ENCODE peak calls at places on chromosomes 5 and 9, in nine cellular contexts. One of them, this sample, is unnamed.

GRCh38 chr9:111975709-111976108 is 79.1 kb downstream of the UGCG start:
- DNase-seq in substantia nigra: no peak
- DNase-seq in ovary: no peak
- DNase-seq in body of pancreas: peak; percentile 80
- DNase-seq in lower lobe of right lung: peak; percentile 62
- DNase-seq in heart left ventricle: no peak
- DNase-seq in endodermal cell: peak; percentile 69
- DNase-seq in fibroblast of lung: no peak
- DNase-seq in heart right ventricle: no peak
- DNase-seq in this sample: no peak

GRCh38 chr5:14776640-14777039 is 94.9 kb downstream of the ANKH start:
- DNase-seq in substantia nigra: no peak
- DNase-seq in ovary: no peak
- DNase-seq in body of pancreas: no peak
- DNase-seq in lower lobe of right lung: no peak
- DNase-seq in heart left ventricle: no peak
- DNase-seq in endodermal cell: no peak
- DNase-seq in fibroblast of lung: no peak
- DNase-seq in heart right ventricle: no peak
- DNase-seq in this sample: no peak

GRCh38 chr5:132225165-132226032 is 2.3 kb downstream of the P4HA2 start:
- DNase-seq in substantia nigra: no peak
- DNase-seq in ovary: peak; percentile 50
- DNase-seq in body of pancreas: peak; percentile 66
- DNase-seq in lower lobe of right lung: no peak
- DNase-seq in heart left ventricle: peak; percentile 46
- DNase-seq in endodermal cell: peak; percentile 40
- DNase-seq in fibroblast of lung: peak; percentile 85
- DNase-seq in heart right ventricle: peak; percentile 47
- DNase-seq in this sample: peak; percentile 88

GRCh38 chr5:114010362-114010761 is 351.5 kb upstream of the KCNN2 start:
- DNase-seq in substantia nigra: no peak
- DNase-seq in ovary: no peak
- DNase-seq in body of pancreas: no peak
- DNase-seq in lower lobe of right lung: no peak
- DNase-seq in heart left ventricle: no peak
- DNase-seq in endodermal cell: no peak
- DNase-seq in fibroblast of lung: peak; percentile 96
- DNase-seq in heart right ventricle: no peak
- DNase-seq in this sample: no peak

GRCh38 chr9:21525174-21525573 is 43.1 kb upstream of the IFNE start:
- DNase-seq in substantia nigra: no peak
- DNase-seq in ovary: no peak
- DNase-seq in body of pancreas: no peak
- DNase-seq in lower lobe of right lung: no peak
- DNase-seq in heart left ventricle: no peak
- DNase-seq in endodermal cell: no peak
- DNase-seq in fibroblast of lung: no peak
- DNase-seq in heart right ventricle: no peak
- DNase-seq in this sample: no peak

GRCh38 chr5:154095819-154096380 is 57.1 kb downstream of the MFAP3 start:
- DNase-seq in substantia nigra: no peak
- DNase-seq in ovary: no peak
- DNase-seq in body of pancreas: no peak
- DNase-seq in lower lobe of right lung: no peak
- DNase-seq in heart left ventricle: no peak
- DNase-seq in endodermal cell: no peak
- DNase-seq in fibroblast of lung: no peak
- DNase-seq in heart right ventricle: no peak
- DNase-seq in this sample: no peak

GRCh38 chr9:100689635-100690034 is 111.8 kb downstream of the CAVIN4 start:
- DNase-seq in substantia nigra: no peak
- DNase-seq in ovary: no peak
- DNase-seq in body of pancreas: no peak
- DNase-seq in lower lobe of right lung: no peak
- DNase-seq in heart left ventricle: no peak
- DNase-seq in endodermal cell: no peak
- DNase-seq in fibroblast of lung: no peak
- DNase-seq in heart right ventricle: no peak
- DNase-seq in this sample: no peak

GRCh38 chr5:79707535-79707934 is 17.9 kb downstream of the CMYA5 start:
- DNase-seq in substantia nigra: no peak
- DNase-seq in ovary: no peak
- DNase-seq in body of pancreas: no peak
- DNase-seq in lower lobe of right lung: no peak
- DNase-seq in heart left ventricle: no peak
- DNase-seq in endodermal cell: no peak
- DNase-seq in fibroblast of lung: no peak
- DNase-seq in heart right ventricle: no peak
- DNase-seq in this sample: no peak

GRCh38 chr9:32552172-32552872 is at the start of the genes SMIM27 and TOPORS:
- DNase-seq in substantia nigra: peak; percentile 80
- DNase-seq in ovary: peak; percentile 92
- DNase-seq in body of pancreas: peak; percentile 90
- DNase-seq in lower lobe of right lung: peak; percentile 94
- DNase-seq in heart left ventricle: peak; percentile 91
- DNase-seq in endodermal cell: peak; percentile 94
- DNase-seq in fibroblast of lung: peak; percentile 89
- DNase-seq in heart right ventricle: peak; percentile 90
- DNase-seq in this sample: peak; percentile 97

GRCh38 chr9:98568234-98568922 is 140.4 kb downstream of the GABBR2 start:
- DNase-seq in substantia nigra: no peak
- DNase-seq in ovary: no peak
- DNase-seq in body of pancreas: no peak
- DNase-seq in lower lobe of right lung: no peak
- DNase-seq in heart left ventricle: no peak
- DNase-seq in endodermal cell: no peak
- DNase-seq in fibroblast of lung: no peak
- DNase-seq in heart right ventricle: no peak
- DNase-seq in this sample: no peak

GRCh38 chr9:79671558-79671957 is 99.8 kb downstream of the TLE4 start:
- DNase-seq in substantia nigra: no peak
- DNase-seq in ovary: no peak
- DNase-seq in body of pancreas: no peak
- DNase-seq in lower lobe of right lung: no peak
- DNase-seq in heart left ventricle: no peak
- DNase-seq in endodermal cell: no peak
- DNase-seq in fibroblast of lung: no peak
- DNase-seq in heart right ventricle: no peak
- DNase-seq in this sample: no peak

GRCh38 chr9:130833324-130833990 is 1.6 kb upstream of the ABL1 start:
- DNase-seq in substantia nigra: no peak
- DNase-seq in ovary: no peak
- DNase-seq in body of pancreas: no peak
- DNase-seq in lower lobe of right lung: no peak
- DNase-seq in heart left ventricle: peak; percentile 24
- DNase-seq in endodermal cell: no peak
- DNase-seq in fibroblast of lung: peak; percentile 75
- DNase-seq in heart right ventricle: no peak
- DNase-seq in this sample: no peak

GRCh38 chr5:168472329-168472728 is 13.9 kb upstream of the RARS1 start:
- DNase-seq in substantia nigra: no peak
- DNase-seq in ovary: no peak
- DNase-seq in body of pancreas: no peak
- DNase-seq in lower lobe of right lung: no peak
- DNase-seq in heart left ventricle: no peak
- DNase-seq in endodermal cell: no peak
- DNase-seq in fibroblast of lung: peak; percentile 97
- DNase-seq in heart right ventricle: no peak
- DNase-seq in this sample: no peak

GRCh38 chr5:132459031-132459982 is 31.3 kb downstream of the IRF1 start:
- DNase-seq in substantia nigra: no peak
- DNase-seq in ovary: no peak
- DNase-seq in body of pancreas: no peak
- DNase-seq in lower lobe of right lung: peak; percentile 80
- DNase-seq in heart left ventricle: no peak
- DNase-seq in endodermal cell: no peak
- DNase-seq in fibroblast of lung: peak; percentile 88
- DNase-seq in heart right ventricle: no peak
- DNase-seq in this sample: no peak

GRCh38 chr9:91159664-91160121 is 202.0 kb downstream of the AUH start:
- DNase-seq in substantia nigra: no peak
- DNase-seq in ovary: peak; percentile 54
- DNase-seq in body of pancreas: peak; percentile 49
- DNase-seq in lower lobe of right lung: peak; percentile 69
- DNase-seq in heart left ventricle: peak; percentile 71
- DNase-seq in endodermal cell: peak; percentile 62
- DNase-seq in fibroblast of lung: no peak
- DNase-seq in heart right ventricle: peak; percentile 70
- DNase-seq in this sample: no peak

GRCh38 chr9:16364347-16364746 is 506.1 kb downstream of the BNC2 start:
- DNase-seq in substantia nigra: no peak
- DNase-seq in ovary: no peak
- DNase-seq in body of pancreas: peak; percentile 23
- DNase-seq in lower lobe of right lung: peak; percentile 51
- DNase-seq in heart left ventricle: peak; percentile 75
- DNase-seq in endodermal cell: no peak
- DNase-seq in fibroblast of lung: no peak
- DNase-seq in heart right ventricle: peak; percentile 76
- DNase-seq in this sample: no peak

GRCh38 chr9:121736147-121736721 is 84.8 kb downstream of the DAB2IP start:
- DNase-seq in substantia nigra: no peak
- DNase-seq in ovary: peak; percentile 90
- DNase-seq in body of pancreas: peak; percentile 76
- DNase-seq in lower lobe of right lung: peak; percentile 88
- DNase-seq in heart left ventricle: peak; percentile 88
- DNase-seq in endodermal cell: peak; percentile 91
- DNase-seq in fibroblast of lung: peak; percentile 47
- DNase-seq in heart right ventricle: peak; percentile 86
- DNase-seq in this sample: peak; percentile 94

GRCh38 chr5:179387151-179388110 is 42.2 kb upstream of the ADAMTS2 start:
- DNase-seq in substantia nigra: no peak
- DNase-seq in ovary: no peak
- DNase-seq in body of pancreas: no peak
- DNase-seq in lower lobe of right lung: no peak
- DNase-seq in heart left ventricle: no peak
- DNase-seq in endodermal cell: peak; percentile 25
- DNase-seq in fibroblast of lung: no peak
- DNase-seq in heart right ventricle: no peak
- DNase-seq in this sample: peak; percentile 39

GRCh38 chr5:144332265-144332664 is 161.6 kb downstream of the KCTD16 start:
- DNase-seq in substantia nigra: no peak
- DNase-seq in ovary: no peak
- DNase-seq in body of pancreas: no peak
- DNase-seq in lower lobe of right lung: no peak
- DNase-seq in heart left ventricle: no peak
- DNase-seq in endodermal cell: peak; percentile 70
- DNase-seq in fibroblast of lung: no peak
- DNase-seq in heart right ventricle: no peak
- DNase-seq in this sample: no peak

GRCh38 chr5:126521130-126521529 is 73.9 kb downstream of the ALDH7A1 start:
- DNase-seq in substantia nigra: no peak
- DNase-seq in ovary: no peak
- DNase-seq in body of pancreas: no peak
- DNase-seq in lower lobe of right lung: no peak
- DNase-seq in heart left ventricle: no peak
- DNase-seq in endodermal cell: peak; percentile 28
- DNase-seq in fibroblast of lung: no peak
- DNase-seq in heart right ventricle: no peak
- DNase-seq in this sample: no peak
- H3K27ac ChIP-seq in substantia nigra: no peak overlapping the region
- H3K27ac ChIP-seq in ovary: peak overlapping the region; percentile 91
- H3K27ac ChIP-seq in body of pancreas: no peak overlapping the region
- H3K27ac ChIP-seq in lower lobe of right lung: peak overlapping the region; percentile 20
- H3K27ac ChIP-seq in heart left ventricle: peak overlapping the region; percentile 83
- H3K27ac ChIP-seq in endodermal cell: no peak overlapping the region
- H3K27ac ChIP-seq in fibroblast of lung: no peak overlapping the region
- H3K27ac ChIP-seq in heart right ventricle: no peak overlapping the region
- H3K27ac ChIP-seq in this sample: no peak overlapping the region

DNA sequence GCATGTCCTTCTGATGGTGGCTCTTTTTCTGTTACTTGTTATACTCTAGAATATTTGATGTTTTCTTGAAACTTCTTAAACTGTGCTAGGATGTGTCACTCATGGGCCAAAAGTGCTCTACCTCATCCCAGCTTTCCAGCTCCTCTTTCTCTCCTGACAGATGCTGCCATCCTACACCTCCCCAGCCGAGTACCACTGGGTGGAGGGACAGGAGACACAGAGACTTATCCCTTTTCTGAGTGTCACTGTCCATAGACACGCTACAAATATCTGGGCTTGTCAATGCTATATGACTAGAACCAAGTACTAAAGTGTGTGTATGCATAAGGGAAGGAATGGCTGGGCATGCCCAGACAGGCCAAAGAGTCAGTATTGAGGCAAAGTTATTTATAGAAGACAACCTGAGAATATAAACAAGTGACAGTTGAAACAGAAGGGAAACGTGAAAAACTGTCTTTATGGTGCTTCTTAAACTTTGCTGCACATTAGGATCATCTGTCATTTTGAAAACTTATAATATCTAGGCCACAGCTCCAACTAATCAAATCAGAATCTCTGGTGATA is 188.0 kb downstream of the CARTPT start:
- DNase-seq in substantia nigra: no peak
- DNase-seq in ovary: no peak
- DNase-seq in body of pancreas: no peak
- DNase-seq in lower lobe of right lung: no peak
- DNase-seq in heart left ventricle: no peak
- DNase-seq in endodermal cell: no peak
- DNase-seq in fibroblast of lung: no peak
- DNase-seq in heart right ventricle: no peak
- DNase-seq in this sample: no peak
- H3K27ac ChIP-seq in substantia nigra: no peak overlapping the region
- H3K27ac ChIP-seq in ovary: no peak overlapping the region
- H3K27ac ChIP-seq in body of pancreas: no peak overlapping the region
- H3K27ac ChIP-seq in lower lobe of right lung: no peak overlapping the region
- H3K27ac ChIP-seq in heart left ventricle: no peak overlapping the region
- H3K27ac ChIP-seq in endodermal cell: no peak overlapping the region
- H3K27ac ChIP-seq in fibroblast of lung: no peak overlapping the region
- H3K27ac ChIP-seq in heart right ventricle: no peak overlapping the region
- H3K27ac ChIP-seq in this sample: peak overlapping the region; percentile 28

GRCh38 chr9:125200216-125201047 is at the start of gene RABEPK:
- DNase-seq in substantia nigra: peak; percentile 75
- DNase-seq in ovary: peak; percentile 93
- DNase-seq in body of pancreas: peak; percentile 93
- DNase-seq in lower lobe of right lung: peak; percentile 96
- DNase-seq in heart left ventricle: peak; percentile 94
- DNase-seq in endodermal cell: peak; percentile 97
- DNase-seq in fibroblast of lung: peak; percentile 94
- DNase-seq in heart right ventricle: peak; percentile 93
- DNase-seq in this sample: peak; percentile 97
- H3K27ac ChIP-seq in substantia nigra: peak within 1 kb of the TSS; percentile 82
- H3K27ac ChIP-seq in ovary: peak within 1 kb of the TSS; percentile 74
- H3K27ac ChIP-seq in body of pancreas: peak within 1 kb of the TSS; percentile 93
- H3K27ac ChIP-seq in lower lobe of right lung: peak within 1 kb of the TSS; percentile 92
- H3K27ac ChIP-seq in heart left ventricle: peak within 1 kb of the TSS; percentile 92
- H3K27ac ChIP-seq in endodermal cell: peak within 1 kb of the TSS; percentile 41
- H3K27ac ChIP-seq in fibroblast of lung: peak within 1 kb of the TSS; percentile 88
- H3K27ac ChIP-seq in heart right ventricle: peak within 1 kb of the TSS; percentile 89
- H3K27ac ChIP-seq in this sample: peak within 1 kb of the TSS; percentile 55

DNA sequence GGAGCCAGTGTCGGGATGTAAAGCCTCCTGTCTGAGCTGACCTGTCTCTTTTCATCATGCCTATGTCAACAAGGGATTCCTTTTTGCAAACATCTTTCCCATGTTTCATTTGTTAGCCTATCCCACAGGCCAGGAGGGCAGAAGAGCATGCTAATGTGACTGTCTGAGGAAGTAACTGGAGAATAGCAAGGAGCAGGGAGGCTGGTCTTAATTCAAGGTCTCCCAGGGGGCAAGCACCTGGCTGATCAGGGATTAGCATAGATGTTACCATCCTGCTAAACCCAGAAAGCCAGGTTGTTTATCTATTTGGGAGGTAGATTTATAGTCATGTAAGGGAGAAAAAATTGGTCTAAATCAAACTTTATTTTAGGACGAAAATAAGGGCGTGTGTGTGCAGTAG is 36.8 kb upstream of the MAP1B start:
- DNase-seq in substantia nigra: no peak
- DNase-seq in ovary: no peak
- DNase-seq in body of pancreas: no peak
- DNase-seq in lower lobe of right lung: no peak
- DNase-seq in heart left ventricle: no peak
- DNase-seq in endodermal cell: peak; percentile 64
- DNase-seq in fibroblast of lung: no peak
- DNase-seq in heart right ventricle: no peak
- DNase-seq in this sample: no peak
- H3K27ac ChIP-seq in substantia nigra: no peak overlapping the region
- H3K27ac ChIP-seq in ovary: no peak overlapping the region
- H3K27ac ChIP-seq in body of pancreas: no peak overlapping the region
- H3K27ac ChIP-seq in lower lobe of right lung: no peak overlapping the region
- H3K27ac ChIP-seq in heart left ventricle: no peak overlapping the region
- H3K27ac ChIP-seq in endodermal cell: no peak overlapping the region
- H3K27ac ChIP-seq in fibroblast of lung: no peak overlapping the region
- H3K27ac ChIP-seq in heart right ventricle: no peak overlapping the region
- H3K27ac ChIP-seq in this sample: no peak overlapping the region

This sample was measured in aorta.